ENCODE peak calls at places on chromosome 6, in seven cellular contexts. S is SJSA1; P is GM23248; U is right cardiac atrium; Q is adipocyte; L is naive thymus-derived CD4-positive, alpha-beta T cell; R is heart right ventricle. V is an unnamed sample.
A peak's percentile ranks its signal among the peaks of the same experiment; 100 is the strongest.

GRCh38 chr6:103367212-103367611 is 1492.5 kb downstream of the HACE1 start:
- DNase-seq in S (no peak), P (no peak), U (no peak), Q (no peak), L (no peak), R (no peak), V (no peak)

GRCh38 chr6:159082039-159082815 is 37.4 kb upstream of the TAGAP start:
- DNase-seq in S (no peak), P (no peak), U (no peak), Q (no peak), L (no peak), R (no peak), V (no peak)

GRCh38 chr6:41028618-41029486 is 10.2 kb downstream of the UNC5CL start:
- DNase-seq in S (no peak), P (no peak), U (no peak), Q (no peak), L (no peak), R (no peak), V (no peak)

GRCh38 chr6:143592335-143592734 is 80.8 kb upstream of the FUCA2 start:
- DNase-seq in S (no peak), P (peak; percentile 17), U (no peak), Q (no peak), L (no peak), R (no peak), V (no peak)

GRCh38 chr6:166905013-166905412 is 51.3 kb downstream of the RNASET2 start:
- DNase-seq in S (no peak), P (no peak), U (no peak), Q (no peak), L (no peak), R (no peak), V (no peak)

GRCh38 chr6:42370323-42370985 is 81.3 kb downstream of the TRERF1 start:
- DNase-seq in S (peak; percentile 27), P (no peak), U (no peak), Q (no peak), L (no peak), R (no peak), V (no peak)

GRCh38 chr6:16511048-16511660 is 250.1 kb downstream of the ATXN1 start:
- DNase-seq in S (peak; percentile 48), P (peak; percentile 73), U (no peak), Q (peak; percentile 76), L (no peak), R (peak; percentile 25), V (no peak)

GRCh38 chr6:110831405-110831804 is 16.1 kb upstream of the CDK19 start:
- DNase-seq in S (no peak), P (no peak), U (no peak), Q (no peak), L (no peak), R (no peak), V (no peak)

GRCh38 chr6:13722880-13723279 is 11.2 kb upstream of the RANBP9 start:
- DNase-seq in S (no peak), P (no peak), U (no peak), Q (no peak), L (no peak), R (no peak), V (no peak)

DNA sequence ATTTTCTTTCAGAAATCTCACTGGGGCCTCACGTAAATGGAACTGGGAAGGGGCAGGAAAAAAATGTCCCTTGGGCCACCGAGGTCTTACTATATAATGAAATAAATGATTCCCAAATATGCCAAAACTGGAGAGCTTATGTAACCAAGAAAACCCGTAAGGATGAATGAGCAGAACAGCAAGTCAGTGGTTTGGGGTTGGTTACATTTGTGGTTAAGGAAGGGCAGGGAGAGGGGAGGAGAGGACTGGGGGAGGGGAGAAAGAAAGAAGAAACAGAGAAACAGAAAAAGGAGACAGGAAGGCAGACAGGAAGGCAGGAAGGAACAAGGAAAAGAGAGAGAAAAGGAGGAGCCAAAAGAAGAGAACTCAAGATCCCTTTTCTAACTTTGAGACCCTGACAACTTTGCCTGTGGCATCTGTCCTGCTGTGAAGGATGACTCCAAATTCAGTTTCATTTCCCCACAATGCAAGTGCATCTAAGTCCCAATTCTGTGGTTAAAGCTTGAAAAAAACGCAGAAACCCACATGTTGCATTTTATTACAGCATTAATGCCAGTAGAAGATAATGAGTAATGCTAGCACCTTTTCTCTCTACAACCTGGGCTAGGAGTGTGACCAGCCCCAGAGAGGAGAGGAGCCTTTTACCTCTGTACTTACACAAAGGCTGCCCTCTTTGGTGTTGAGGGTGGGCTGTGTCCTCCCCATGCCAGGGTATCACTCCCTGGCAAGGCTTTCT is 10.8 kb upstream of the ARMC2 start:
- DNase-seq in S (peak; percentile 28), P (no peak), U (no peak), Q (no peak), L (no peak), R (no peak), V (no peak)
- H3K4me1 ChIP-seq in S (peaks cover 13% of the 10 kb centered on the region), P (no peaks in the 10 kb centered on the region), U (no peaks in the 10 kb centered on the region), Q (peaks cover 5% of the 10 kb centered on the region), L (peaks cover 18% of the 10 kb centered on the region), R (peaks cover 41% of the 10 kb centered on the region), V (no peaks in the 10 kb centered on the region)

GRCh38 chr6:146870765-146871164 is 272.0 kb downstream of the ADGB start:
- DNase-seq in S (no peak), P (no peak), U (no peak), Q (no peak), L (no peak), R (no peak), V (no peak)

GRCh38 chr6:146875927-146876270 is 277.1 kb downstream of the ADGB start:
- DNase-seq in S (no peak), P (no peak), U (no peak), Q (no peak), L (no peak), R (no peak), V (no peak)

GRCh38 chr6:146871613-146872465 is 273.1 kb downstream of the ADGB start:
- DNase-seq in S (no peak), P (peak; percentile 85), U (no peak), Q (peak; percentile 30), L (no peak), R (no peak), V (no peak)

GRCh38 chr6:146876271-146877151 is 277.7 kb downstream of the ADGB start:
- DNase-seq in S (no peak), P (no peak), U (no peak), Q (no peak), L (no peak), R (no peak), V (no peak)

DNA sequence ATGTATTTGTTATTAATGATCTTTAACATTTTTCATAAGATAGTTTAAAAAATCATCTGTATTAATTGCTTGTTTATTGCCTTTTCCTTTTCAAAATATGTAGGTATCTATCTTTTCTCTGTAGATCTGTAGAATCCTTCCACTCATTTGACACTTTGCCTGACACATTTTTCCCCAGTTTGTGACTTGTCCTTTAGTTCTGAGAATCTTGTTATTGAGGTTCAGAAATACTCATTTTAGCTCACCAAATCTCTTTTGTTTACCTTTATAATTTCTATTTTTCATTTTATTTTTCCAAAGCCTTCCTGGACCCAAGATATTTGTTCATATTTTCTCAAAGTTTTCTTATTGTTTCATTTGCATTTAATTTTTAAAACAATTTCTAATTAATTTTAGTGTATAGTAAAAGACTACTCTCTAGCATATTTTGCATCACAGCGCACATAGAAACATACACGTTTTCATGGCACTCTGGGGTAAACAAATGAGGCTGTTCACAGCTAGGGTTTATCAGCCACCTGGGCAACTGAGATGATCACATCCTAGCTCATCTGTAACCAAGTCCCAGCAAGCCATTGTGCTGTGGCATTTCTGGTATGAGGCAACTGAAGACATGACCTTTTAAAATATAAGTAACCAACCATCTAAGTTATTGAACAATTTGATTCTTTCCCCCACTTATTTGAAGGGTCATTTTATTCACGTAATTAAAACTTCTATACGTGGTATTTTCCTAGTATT is 275.7 kb downstream of the ADGB start:
- DNase-seq in S (no peak), P (no peak), U (no peak), Q (no peak), L (no peak), R (no peak), V (no peak)
- H3K4me1 ChIP-seq in S (no peaks in the 10 kb centered on the region), P (peaks cover 10% of the 10 kb centered on the region), U (no peaks in the 10 kb centered on the region), Q (peaks cover 23% of the 10 kb centered on the region), L (no peaks in the 10 kb centered on the region), R (peaks cover 34% of the 10 kb centered on the region), V (no peaks in the 10 kb centered on the region)

DNA sequence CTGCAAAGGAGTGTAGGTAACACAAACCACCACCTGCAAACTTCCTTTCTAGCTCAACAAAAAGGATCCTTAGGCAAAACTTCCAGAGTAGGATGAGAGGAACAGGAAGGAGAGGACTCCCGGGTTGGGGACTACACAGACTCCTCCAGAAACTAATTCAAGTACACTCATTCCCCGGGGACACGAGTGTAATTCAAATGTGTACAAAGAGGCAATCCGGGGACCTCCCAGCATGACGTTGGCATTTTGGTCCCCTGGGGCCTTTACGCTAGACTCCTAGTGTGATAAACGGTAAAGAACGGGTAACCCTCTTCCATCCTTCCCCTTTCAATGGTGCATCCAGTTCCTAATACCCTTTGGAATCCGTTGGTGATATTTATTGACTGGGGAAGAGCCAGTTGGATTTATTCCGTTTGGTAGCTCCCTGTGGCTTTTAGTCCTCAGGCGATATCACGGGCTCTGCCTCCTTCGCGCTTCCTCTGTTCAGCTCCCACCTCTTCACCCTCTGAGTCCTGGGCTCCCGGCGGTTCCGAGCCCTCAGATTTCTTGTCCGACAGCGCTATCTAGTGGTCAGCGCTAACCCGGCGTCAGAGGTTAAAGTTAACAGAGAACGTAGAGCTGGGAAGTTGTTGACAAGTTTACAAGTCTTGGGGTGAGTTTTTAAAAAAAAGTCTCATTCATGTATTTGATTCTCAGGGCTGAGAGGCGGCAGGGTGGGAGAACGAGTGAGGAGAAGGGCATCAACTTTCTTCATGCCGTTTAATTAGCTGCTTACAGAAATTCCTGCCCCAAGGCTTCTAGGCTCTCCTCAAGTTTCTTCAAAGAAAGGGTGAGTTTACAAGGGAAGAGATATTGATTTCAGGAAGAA is 2.9 kb upstream of the COL12A1 start:
- DNase-seq in S (peak; percentile 85), P (peak; percentile 91), U (peak; percentile 84), Q (peak; percentile 95), L (peak; percentile 59), R (peak; percentile 87), V (peak; percentile 60)
- H3K4me1 ChIP-seq in S (peaks cover 50% of the 10 kb centered on the region), P (peaks cover 13% of the 10 kb centered on the region), U (peaks cover 3% of the 10 kb centered on the region), Q (peaks cover 51% of the 10 kb centered on the region), L (peaks cover 24% of the 10 kb centered on the region), R (peaks cover 58% of the 10 kb centered on the region), V (peaks cover 42% of the 10 kb centered on the region)

GRCh38 chr6:116365743-116366142 is 5.0 kb upstream of the DSE start:
- DNase-seq in S (no peak), P (no peak), U (no peak), Q (no peak), L (no peak), R (no peak), V (no peak)

GRCh38 chr6:116369540-116370327 is 1.0 kb upstream of the DSE start:
- DNase-seq in S (no peak), P (no peak), U (no peak), Q (peak; percentile 29), L (no peak), R (no peak), V (no peak)

GRCh38 chr6:116364361-116364760 is 6.4 kb upstream of the DSE start:
- DNase-seq in S (no peak), P (peak; percentile 39), U (no peak), Q (peak; percentile 27), L (no peak), R (no peak), V (no peak)

GRCh38 chr6:116363759-116364158 is 7.0 kb upstream of the DSE start:
- DNase-seq in S (no peak), P (peak; percentile 63), U (no peak), Q (peak; percentile 61), L (no peak), R (no peak), V (no peak)

DNA sequence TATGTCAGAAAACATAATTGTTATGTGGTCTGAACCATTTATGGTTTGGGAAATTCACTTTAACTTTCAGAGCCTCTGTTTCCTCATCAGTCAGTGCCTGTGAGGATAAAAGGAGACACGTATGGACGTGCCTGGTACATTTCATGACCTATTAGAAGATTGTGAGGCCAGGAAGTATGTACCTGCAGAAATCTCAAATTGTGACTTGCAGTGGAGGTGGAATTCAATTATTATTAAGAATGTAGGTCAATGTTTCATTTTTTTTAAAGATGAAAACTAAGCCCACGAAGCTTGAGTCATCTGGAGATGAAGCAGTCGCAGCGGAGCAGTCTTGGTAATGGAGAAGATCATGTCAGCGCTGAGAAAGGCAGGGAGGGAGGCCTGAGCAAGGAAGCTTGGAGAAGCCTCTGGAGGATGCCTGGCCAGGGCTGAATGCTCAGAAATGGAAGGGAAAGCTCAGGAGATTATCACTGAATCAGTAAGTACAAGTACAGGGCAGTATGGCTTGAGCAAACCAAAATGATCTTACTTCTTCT is 3.9 kb upstream of the DSE start:
- DNase-seq in S (no peak), P (no peak), U (no peak), Q (no peak), L (no peak), R (no peak), V (no peak)
- H3K4me1 ChIP-seq in S (peaks cover 16% of the 10 kb centered on the region), P (peaks cover 16% of the 10 kb centered on the region), U (no peaks in the 10 kb centered on the region), Q (peaks cover 23% of the 10 kb centered on the region), L (peaks cover 9% of the 10 kb centered on the region), R (peaks cover 57% of the 10 kb centered on the region), V (peaks cover 4% of the 10 kb centered on the region)

V was measured in effector memory CD4-positive, alpha-beta T cell.